ENCODE peak calls at places on chromosomes 7 and 10, in four cellular contexts. Z, E, A and C are unnamed samples.

GRCh38 chr10:2099321-2099720 is 362.0 kb upstream of the ADARB2 start:
- DNase-seq in Z (no peak), E (no peak), A (no peak), C (no peak)

GRCh38 chr7:140525741-140526140 is 46.4 kb upstream of the MKRN1 start:
- DNase-seq in Z (no peak), E (no peak), A (no peak), C (peak)

GRCh38 chr10:90319188-90319914 is 538.5 kb downstream of the HTR7 start:
- DNase-seq in Z (no peak), E (no peak), A (no peak), C (no peak)

GRCh38 chr10:122494833-122495232 is 33.5 kb downstream of the HTRA1 start:
- DNase-seq in Z (no peak), E (no peak), A (no peak), C (no peak)

GRCh38 chr7:156510966-156511365 is 129.6 kb upstream of the RNF32 start:
- DNase-seq in Z (no peak), E (no peak), A (no peak), C (no peak)

GRCh38 chr10:79602953-79603352 is 7.8 kb upstream of the SFTPA1 start:
- DNase-seq in Z (no peak), E (no peak), A (no peak), C (no peak)

GRCh38 chr10:3527144-3527543 is 257.9 kb downstream of the KLF6 start:
- DNase-seq in Z (no peak), E (no peak), A (no peak), C (no peak)

GRCh38 chr10:103727546-103727963 is 127.8 kb downstream of the SH3PXD2A start:
- DNase-seq in Z (no peak), E (peak), A (peak), C (no peak)

GRCh38 chr10:42952931-42953683 is 123.8 kb upstream of the RET start:
- DNase-seq in Z (no peak), E (no peak), A (peak), C (peak)